ENCODE peak calls at places on chromosomes 16 and 17, in four cellular contexts. V is IMR-90, A is mesendoderm, D is H9. P is an unnamed sample. For H3K79me1, the result is how much of the 10 kb centered on the place peaks cover.

GRCh38 chr17:42680331-42680808 is 1.3 kb downstream of the CCR10 start:
- DNase-seq in D (peak), V (peak), A (peak), P (no peak)

GRCh38 chr16:168424-168823 is 2.6 kb downstream of the HBM start:
- DNase-seq in V (no peak), A (no peak), D (no peak), P (no peak)

GRCh38 chr17:28878981-28879380 is 18.6 kb downstream of the FLOT2 start:
- DNase-seq in A (peak), D (peak), V (peak), P (peak)

GRCh38 chr16:72560617-72561016 is 388.7 kb upstream of the PMFBP1 start:
- DNase-seq in D (no peak), A (no peak), V (no peak), P (no peak)

GRCh38 chr17:794876-795275 is 12.7 kb downstream of the MRM3 start:
- DNase-seq in D (peak), A (peak), V (peak), P (peak)

GRCh38 chr16:81796035-81796434 is 16.9 kb downstream of the PLCG2 start:
- DNase-seq in V (no peak), D (no peak), A (no peak), P (no peak)

GRCh38 chr17:37160940-37161339 is 212.2 kb downstream of the AATF start:
- DNase-seq in D (no peak), A (no peak), V (peak), P (no peak)

GRCh38 chr17:71824671-71825070 is 296.1 kb upstream of the SOX9 start:
- DNase-seq in A (peak), D (no peak), V (no peak), P (no peak)

GRCh38 chr17:77593081-77593480 is 365.4 kb upstream of the TNRC6C start:
- DNase-seq in D (no peak), A (no peak), V (no peak), P (no peak)

GRCh38 chr17:35730400-35731005 is 936 bp upstream of the RASL10B start:
- DNase-seq in V (no peak), D (no peak), A (no peak), P (no peak)

GRCh38 chr16:28865289-28865688 is 1.6 kb downstream of the SH2B1 start:
- DNase-seq in A (no peak), V (no peak), D (no peak), P (no peak)

GRCh38 chr17:38879878-38880727 is 10.2 kb downstream of the LASP1 start:
- DNase-seq in V (peak), D (peak), A (peak), P (peak)

GRCh38 chr17:77394540-77395295 is 253.9 kb downstream of the SEC14L1 start:
- DNase-seq in D (no peak), A (no peak), V (no peak), P (no peak)

GRCh38 chr17:28477928-28478327 is 4.5 kb downstream of the SLC13A2 start:
- DNase-seq in V (no peak), A (no peak), D (no peak), P (no peak)

GRCh38 chr16:15682105-15682570 is 32.1 kb downstream of the NDE1 start:
- DNase-seq in A (peak), V (peak), D (peak), P (no peak)
- H3K9ac ChIP-seq in A (no peak), V (no peak), D (no peak), P (no peak)

DNA sequence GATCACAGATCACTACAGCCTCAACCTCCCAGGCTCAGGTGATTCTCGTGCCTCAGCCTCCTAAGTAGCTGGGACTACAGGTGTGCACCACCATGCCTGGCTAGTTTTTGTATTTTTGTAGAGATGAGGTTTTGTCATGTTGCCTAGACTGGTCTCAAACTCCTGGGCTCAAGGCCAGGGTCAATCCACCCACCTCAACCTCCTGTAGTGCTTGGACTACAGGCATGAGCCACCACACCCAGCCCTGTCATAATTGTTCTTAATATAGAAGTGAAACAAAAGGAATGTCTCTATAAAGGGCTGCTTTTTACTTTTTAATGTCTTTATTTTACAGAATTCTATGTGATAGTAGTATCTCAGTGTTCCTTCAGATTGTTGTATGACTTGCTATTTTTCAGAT is 345.2 kb upstream of the TBX2 start:
- DNase-seq in V (no peak), D (no peak), A (no peak), P (no peak)
- H3K79me1 ChIP-seq in V (under half), D (under half), A (under half), P (under half)

GRCh38 chr17:10628756-10629155 is 28.4 kb downstream of the MYH3 start:
- DNase-seq in V (no peak), D (peak), A (peak), P (peak)

GRCh38 chr17:10629706-10630105 is 27.4 kb downstream of the MYH3 start:
- DNase-seq in A (no peak), D (no peak), V (no peak), P (no peak)

GRCh38 chr17:10624966-10625365 is 32.1 kb downstream of the MYH3 start:
- DNase-seq in V (no peak), D (no peak), A (no peak), P (no peak)

GRCh38 chr17:10623786-10624338 is 33.2 kb downstream of the MYH3 start:
- DNase-seq in A (no peak), V (no peak), D (no peak), P (no peak)

GRCh38 chr17:10626378-10626777 is 30.7 kb downstream of the MYH3 start:
- DNase-seq in V (no peak), A (no peak), D (no peak), P (no peak)
- H3K56ac ChIP-seq in V (no peak), A (no peak), D (no peak), P (no peak)

GRCh38 chr17:12789976-12790805 is 893 bp downstream of the ARHGAP44 start:
- DNase-seq in D (peak), V (no peak), A (peak), P (peak)
- H3K9ac ChIP-seq in D (peak), V (peak), A (peak), P (no peak)

GRCh38 chr17:81066072-81066471 is 31.1 kb downstream of the BAIAP2 start:
- DNase-seq in V (no peak), D (no peak), A (no peak), P (no peak)
- H3K79me1 ChIP-seq in V (under half), D (under half), A (under half), P (under half)

GRCh38 chr17:80470603-80471002 is 5.8 kb downstream of the NPTX1 start:
- DNase-seq in V (no peak), D (no peak), A (no peak), P (no peak)
- H3K56ac ChIP-seq in V (no peak), D (no peak), A (no peak), P (no peak)